ENCODE peak calls at places on chromosomes 3 and 15, in nine cellular contexts. M is ACHN; B is A549; O is mucosa of descending colon; P is NCI-H1436; S is omental fat pad; L is left ventricle myocardium superior; T is naive thymus-derived CD8-positive, alpha-beta T cell; D is epithelial cell of esophagus. W is an unnamed sample.
A peak's percentile ranks its signal among the peaks of the same experiment; 100 is the strongest.

GRCh38 chr15:44585633-44586032 is 48.7 kb downstream of the EIF3J start:
- DNase-seq in M (no peak), B (no peak), O (no peak), P (no peak), S (no peak), L (no peak), T (no peak), D (no peak), W (no peak)

GRCh38 chr15:52682776-52683175 is 3.6 kb upstream of the ATOSA start:
- DNase-seq in M (no peak), B (no peak), O (no peak), P (no peak), S (no peak), L (no peak), T (no peak), D (peak; percentile 41), W (no peak)

GRCh38 chr3:122668930-122669730 is 11.5 kb upstream of the PARP14 start:
- DNase-seq in M (peak; percentile 57), B (peak; percentile 24), O (no peak), P (no peak), S (no peak), L (no peak), T (no peak), D (peak; percentile 40), W (no peak)

GRCh38 chr3:60633644-60634043 is 617.6 kb downstream of the FHIT start:
- DNase-seq in M (no peak), B (no peak), O (no peak), P (no peak), S (no peak), L (no peak), T (no peak), D (no peak), W (no peak)

GRCh38 chr15:31474059-31474868 is 147.6 kb downstream of the KLF13 start:
- DNase-seq in M (no peak), B (no peak), O (no peak), P (no peak), S (no peak), L (no peak), T (no peak), D (no peak), W (no peak)

GRCh38 chr3:66297260-66297863 is 76.6 kb downstream of the SLC25A26 start:
- DNase-seq in M (no peak), B (no peak), O (no peak), P (no peak), S (no peak), L (no peak), T (no peak), D (no peak), W (no peak)

GRCh38 chr3:161084277-161084676 is 20.9 kb downstream of the B3GALNT1 start:
- DNase-seq in M (no peak), B (no peak), O (no peak), P (no peak), S (no peak), L (no peak), T (no peak), D (no peak), W (no peak)

GRCh38 chr15:69405110-69405509 is 9.0 kb upstream of the KIF23 start:
- DNase-seq in M (no peak), B (no peak), O (no peak), P (no peak), S (no peak), L (no peak), T (no peak), D (no peak), W (no peak)

GRCh38 chr15:66390670-66391069 is 4.0 kb downstream of the MAP2K1 start:
- DNase-seq in M (no peak), B (no peak), O (no peak), P (no peak), S (no peak), L (no peak), T (no peak), D (peak; percentile 70), W (no peak)

GRCh38 chr3:114686624-114687023 is 392.8 kb downstream of the TIGIT start:
- DNase-seq in M (no peak), B (no peak), O (no peak), P (no peak), S (no peak), L (no peak), T (no peak), D (no peak), W (no peak)

GRCh38 chr15:62277816-62278394 is 112.8 kb upstream of the C2CD4B start:
- DNase-seq in M (no peak), B (no peak), O (no peak), P (no peak), S (no peak), L (no peak), T (no peak), D (no peak), W (no peak)

GRCh38 chr15:52306270-52306669 is 10.7 kb upstream of the MYO5C start:
- DNase-seq in M (no peak), B (no peak), O (no peak), P (no peak), S (no peak), L (no peak), T (no peak), D (peak; percentile 96), W (no peak)

GRCh38 chr3:15273214-15273613 is 59.2 kb downstream of the SH3BP5 start:
- DNase-seq in M (no peak), B (no peak), O (no peak), P (no peak), S (no peak), L (no peak), T (no peak), D (no peak), W (no peak)

GRCh38 chr3:196989721-196990262 is 21.2 kb upstream of the PIGZ start:
- DNase-seq in M (no peak), B (no peak), O (no peak), P (no peak), S (no peak), L (no peak), T (no peak), D (no peak), W (no peak)

GRCh38 chr3:155598671-155599070 is 146.2 kb downstream of the PLCH1 start:
- DNase-seq in M (no peak), B (no peak), O (no peak), P (no peak), S (no peak), L (no peak), T (no peak), D (no peak), W (no peak)

GRCh38 chr3:127761101-127761802 is 61.1 kb downstream of the MGLL start:
- DNase-seq in M (no peak), B (no peak), O (no peak), P (no peak), S (no peak), L (no peak), T (peak; percentile 38), D (no peak), W (no peak)

GRCh38 chr3:39287859-39288221 is 8.0 kb upstream of the CX3CR1 start:
- DNase-seq in M (no peak), B (no peak), O (no peak), P (no peak), S (no peak), L (no peak), T (no peak), D (no peak), W (no peak)

GRCh38 chr3:159902531-159903314 is 85.9 kb upstream of the IL12A start:
- DNase-seq in M (no peak), B (no peak), O (no peak), P (no peak), S (no peak), L (no peak), T (no peak), D (no peak), W (no peak)

GRCh38 chr3:194672876-194673275 is 885 bp upstream of the LSG1 start:
- DNase-seq in M (no peak), B (no peak), O (no peak), P (no peak), S (no peak), L (no peak), T (no peak), D (no peak), W (no peak)

GRCh38 chr3:134250717-134251220 is at the start of gene RYK:
- DNase-seq in M (peak; percentile 67), B (peak; percentile 66), O (peak; percentile 89), P (peak; percentile 76), S (peak; percentile 35), L (peak; percentile 91), T (peak; percentile 81), D (peak; percentile 76), W (peak; percentile 49)